ENCODE peak calls at places on chromosomes 1 and 21, in ten cellular contexts. One of them, this sample, is unnamed. For H3K4me1, the result is how much of the 10 kb centered on the place peaks cover.

GRCh38 chr21:34844924-34845238 is 176.1 kb downstream of the CLIC6 start:
- ATAC-seq in lung: no peak
- ATAC-seq in Panc1: peak
- ATAC-seq in heart right ventricle: no peak
- ATAC-seq in upper lobe of right lung: no peak
- ATAC-seq in lower lobe of right lung: peak
- ATAC-seq in right lobe of liver: no peak
- ATAC-seq in left lung: no peak
- ATAC-seq in body of pancreas: peak
- ATAC-seq in psoas muscle: peak
- ATAC-seq in this sample: no peak

GRCh38 chr1:210377934-210378333 is 49.2 kb downstream of the HHAT start:
- ATAC-seq in upper lobe of right lung: no peak
- ATAC-seq in heart right ventricle: no peak
- ATAC-seq in psoas muscle: no peak
- ATAC-seq in Panc1: no peak
- ATAC-seq in left lung: no peak
- ATAC-seq in lung: no peak
- ATAC-seq in body of pancreas: no peak
- ATAC-seq in right lobe of liver: no peak
- ATAC-seq in lower lobe of right lung: no peak
- ATAC-seq in this sample: no peak

GRCh38 chr1:156833598-156833997 is 16.9 kb upstream of the SH2D2A start:
- ATAC-seq in heart right ventricle: peak
- ATAC-seq in left lung: no peak
- ATAC-seq in upper lobe of right lung: no peak
- ATAC-seq in right lobe of liver: no peak
- ATAC-seq in lower lobe of right lung: no peak
- ATAC-seq in psoas muscle: no peak
- ATAC-seq in Panc1: no peak
- ATAC-seq in lung: no peak
- ATAC-seq in body of pancreas: no peak
- ATAC-seq in this sample: no peak

GRCh38 chr1:54507471-54507870 is 40.6 kb upstream of the ACOT11 start:
- ATAC-seq in lower lobe of right lung: no peak
- ATAC-seq in upper lobe of right lung: no peak
- ATAC-seq in body of pancreas: no peak
- ATAC-seq in psoas muscle: no peak
- ATAC-seq in Panc1: no peak
- ATAC-seq in right lobe of liver: no peak
- ATAC-seq in left lung: no peak
- ATAC-seq in lung: no peak
- ATAC-seq in heart right ventricle: no peak
- ATAC-seq in this sample: no peak

GRCh38 chr1:152037920-152038658 is 1.3 kb upstream of the S100A11 start:
- ATAC-seq in body of pancreas: no peak
- ATAC-seq in upper lobe of right lung: peak
- ATAC-seq in lung: no peak
- ATAC-seq in heart right ventricle: no peak
- ATAC-seq in right lobe of liver: peak
- ATAC-seq in Panc1: no peak
- ATAC-seq in left lung: peak
- ATAC-seq in psoas muscle: no peak
- ATAC-seq in lower lobe of right lung: no peak
- ATAC-seq in this sample: no peak

GRCh38 chr1:12614402-12615165 is 3.4 kb downstream of the DHRS3 start:
- ATAC-seq in heart right ventricle: no peak
- ATAC-seq in psoas muscle: no peak
- ATAC-seq in body of pancreas: no peak
- ATAC-seq in left lung: no peak
- ATAC-seq in right lobe of liver: peak
- ATAC-seq in lower lobe of right lung: no peak
- ATAC-seq in lung: no peak
- ATAC-seq in upper lobe of right lung: no peak
- ATAC-seq in Panc1: no peak
- ATAC-seq in this sample: no peak

GRCh38 chr1:204434116-204434755 is 22.6 kb upstream of the PPP1R15B start:
- ATAC-seq in body of pancreas: no peak
- ATAC-seq in lower lobe of right lung: no peak
- ATAC-seq in right lobe of liver: no peak
- ATAC-seq in lung: no peak
- ATAC-seq in psoas muscle: no peak
- ATAC-seq in heart right ventricle: no peak
- ATAC-seq in left lung: no peak
- ATAC-seq in Panc1: no peak
- ATAC-seq in upper lobe of right lung: no peak
- ATAC-seq in this sample: no peak

GRCh38 chr1:169534653-169535052 is 48.9 kb upstream of the SLC19A2 start:
- ATAC-seq in right lobe of liver: no peak
- ATAC-seq in left lung: no peak
- ATAC-seq in body of pancreas: no peak
- ATAC-seq in lower lobe of right lung: no peak
- ATAC-seq in upper lobe of right lung: no peak
- ATAC-seq in psoas muscle: no peak
- ATAC-seq in lung: no peak
- ATAC-seq in Panc1: no peak
- ATAC-seq in heart right ventricle: no peak
- ATAC-seq in this sample: no peak

GRCh38 chr1:29991025-29991424 is 732.4 kb downstream of the MATN1 start:
- ATAC-seq in psoas muscle: no peak
- ATAC-seq in left lung: peak
- ATAC-seq in lower lobe of right lung: peak
- ATAC-seq in Panc1: no peak
- ATAC-seq in upper lobe of right lung: peak
- ATAC-seq in right lobe of liver: peak
- ATAC-seq in lung: no peak
- ATAC-seq in heart right ventricle: no peak
- ATAC-seq in body of pancreas: no peak
- ATAC-seq in this sample: no peak

GRCh38 chr1:26887125-26887524 is 3.0 kb downstream of the GPN2 start:
- ATAC-seq in left lung: no peak
- ATAC-seq in lower lobe of right lung: no peak
- ATAC-seq in psoas muscle: no peak
- ATAC-seq in body of pancreas: no peak
- ATAC-seq in Panc1: peak
- ATAC-seq in lung: no peak
- ATAC-seq in upper lobe of right lung: no peak
- ATAC-seq in heart right ventricle: peak
- ATAC-seq in right lobe of liver: no peak
- ATAC-seq in this sample: no peak

GRCh38 chr1:198977909-198978308 is 339.1 kb downstream of the PTPRC start:
- ATAC-seq in lung: no peak
- ATAC-seq in body of pancreas: no peak
- ATAC-seq in upper lobe of right lung: no peak
- ATAC-seq in heart right ventricle: no peak
- ATAC-seq in Panc1: no peak
- ATAC-seq in psoas muscle: no peak
- ATAC-seq in right lobe of liver: no peak
- ATAC-seq in lower lobe of right lung: no peak
- ATAC-seq in left lung: no peak
- ATAC-seq in this sample: no peak

GRCh38 chr21:34076835-34077234 is 3.5 kb downstream of the MRPS6 start:
- ATAC-seq in psoas muscle: no peak
- ATAC-seq in right lobe of liver: no peak
- ATAC-seq in upper lobe of right lung: no peak
- ATAC-seq in lower lobe of right lung: no peak
- ATAC-seq in body of pancreas: no peak
- ATAC-seq in left lung: no peak
- ATAC-seq in Panc1: no peak
- ATAC-seq in lung: no peak
- ATAC-seq in heart right ventricle: no peak
- ATAC-seq in this sample: no peak

GRCh38 chr1:30878559-30878958 is 30.0 kb downstream of the SDC3 start:
- ATAC-seq in right lobe of liver: no peak
- ATAC-seq in body of pancreas: no peak
- ATAC-seq in Panc1: no peak
- ATAC-seq in upper lobe of right lung: no peak
- ATAC-seq in left lung: no peak
- ATAC-seq in lower lobe of right lung: no peak
- ATAC-seq in lung: no peak
- ATAC-seq in psoas muscle: no peak
- ATAC-seq in heart right ventricle: no peak
- ATAC-seq in this sample: no peak

DNA sequence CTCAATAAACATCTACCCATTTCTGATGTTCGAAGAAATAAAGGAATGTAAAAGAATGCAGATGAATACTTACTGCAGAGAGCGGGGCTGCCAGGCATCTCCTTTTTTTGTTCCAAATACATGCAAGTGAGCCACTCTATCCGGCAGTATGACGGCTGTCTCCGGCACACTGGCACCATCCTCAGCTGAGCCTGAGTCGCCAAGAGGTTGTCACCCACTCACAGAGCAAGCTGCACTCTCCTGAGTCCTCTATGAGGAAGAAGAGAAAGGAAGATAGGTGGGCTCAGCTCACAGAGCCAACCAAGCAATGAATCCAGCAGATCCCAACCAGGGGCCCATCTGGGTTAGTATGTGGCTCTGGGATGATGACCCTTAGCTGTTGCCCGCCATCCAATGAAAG is 65.3 kb downstream of the CD46 start:
- ATAC-seq in psoas muscle: no peak
- ATAC-seq in left lung: no peak
- ATAC-seq in Panc1: no peak
- ATAC-seq in body of pancreas: no peak
- ATAC-seq in heart right ventricle: no peak
- ATAC-seq in right lobe of liver: no peak
- ATAC-seq in lung: no peak
- ATAC-seq in upper lobe of right lung: no peak
- ATAC-seq in lower lobe of right lung: no peak
- ATAC-seq in this sample: no peak
- H3K4me1 ChIP-seq in psoas muscle: half or more
- H3K4me1 ChIP-seq in left lung: under half
- H3K4me1 ChIP-seq in Panc1: under half
- H3K4me1 ChIP-seq in body of pancreas: half or more
- H3K4me1 ChIP-seq in heart right ventricle: half or more
- H3K4me1 ChIP-seq in right lobe of liver: under half
- H3K4me1 ChIP-seq in lung: half or more
- H3K4me1 ChIP-seq in upper lobe of right lung: half or more
- H3K4me1 ChIP-seq in lower lobe of right lung: half or more
- H3K4me1 ChIP-seq in this sample: under half

DNA sequence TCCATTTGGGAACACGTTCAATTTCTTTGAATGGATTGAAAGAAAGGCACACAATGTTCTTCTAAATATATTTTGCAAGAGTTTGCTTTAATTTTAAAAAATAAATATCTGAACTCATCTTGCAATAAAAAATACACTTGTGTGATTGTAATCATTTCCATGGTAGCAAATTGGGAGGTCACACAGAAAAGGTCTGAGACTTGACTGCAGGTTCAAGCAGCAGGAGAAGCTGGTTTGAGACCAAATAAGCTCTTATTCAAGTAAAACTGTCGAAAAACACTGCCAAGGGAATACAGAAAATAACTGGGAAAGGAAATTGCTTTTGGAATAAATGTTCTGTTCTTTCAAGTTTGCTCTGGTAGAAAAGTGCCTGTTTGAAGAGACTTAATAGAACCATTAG is 498.9 kb downstream of the ADGRL2 start:
- ATAC-seq in right lobe of liver: no peak
- ATAC-seq in psoas muscle: no peak
- ATAC-seq in heart right ventricle: no peak
- ATAC-seq in body of pancreas: peak
- ATAC-seq in upper lobe of right lung: no peak
- ATAC-seq in lung: no peak
- ATAC-seq in left lung: no peak
- ATAC-seq in Panc1: no peak
- ATAC-seq in lower lobe of right lung: no peak
- ATAC-seq in this sample: peak
- H3K27ac ChIP-seq in right lobe of liver: no peak
- H3K27ac ChIP-seq in psoas muscle: no peak
- H3K27ac ChIP-seq in heart right ventricle: no peak
- H3K27ac ChIP-seq in body of pancreas: no peak
- H3K27ac ChIP-seq in upper lobe of right lung: peak
- H3K27ac ChIP-seq in lung: no peak
- H3K27ac ChIP-seq in left lung: no peak
- H3K27ac ChIP-seq in Panc1: no peak
- H3K27ac ChIP-seq in lower lobe of right lung: peak
- H3K27ac ChIP-seq in this sample: peak

DNA sequence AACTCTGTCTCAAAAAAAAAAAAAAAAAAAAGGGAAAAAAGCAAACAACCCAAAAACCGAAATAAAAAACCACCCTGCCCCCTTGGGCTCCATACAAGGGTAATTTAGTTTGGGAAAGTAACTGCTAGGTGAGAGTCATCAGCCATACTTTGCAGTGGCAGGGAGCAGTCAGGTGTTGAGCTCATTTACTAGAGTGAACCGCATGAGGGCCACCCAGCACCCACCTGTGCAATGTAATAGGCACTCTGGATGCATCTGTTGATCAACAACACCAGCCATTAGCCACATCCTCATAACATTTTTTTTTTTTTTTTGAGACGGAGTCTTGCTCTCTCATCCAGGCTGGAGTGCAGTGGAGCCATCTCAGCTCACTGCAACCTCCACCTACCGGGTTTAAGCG is 9.1 kb downstream of the INAVA start:
- ATAC-seq in psoas muscle: no peak
- ATAC-seq in upper lobe of right lung: no peak
- ATAC-seq in lung: no peak
- ATAC-seq in Panc1: no peak
- ATAC-seq in lower lobe of right lung: no peak
- ATAC-seq in heart right ventricle: no peak
- ATAC-seq in right lobe of liver: no peak
- ATAC-seq in left lung: no peak
- ATAC-seq in body of pancreas: no peak
- ATAC-seq in this sample: no peak
- H3K4me1 ChIP-seq in psoas muscle: under half
- H3K4me1 ChIP-seq in upper lobe of right lung: under half
- H3K4me1 ChIP-seq in lung: under half
- H3K4me1 ChIP-seq in Panc1: under half
- H3K4me1 ChIP-seq in lower lobe of right lung: under half
- H3K4me1 ChIP-seq in heart right ventricle: under half
- H3K4me1 ChIP-seq in right lobe of liver: under half
- H3K4me1 ChIP-seq in left lung: under half
- H3K4me1 ChIP-seq in body of pancreas: under half
- H3K4me1 ChIP-seq in this sample: under half

DNA sequence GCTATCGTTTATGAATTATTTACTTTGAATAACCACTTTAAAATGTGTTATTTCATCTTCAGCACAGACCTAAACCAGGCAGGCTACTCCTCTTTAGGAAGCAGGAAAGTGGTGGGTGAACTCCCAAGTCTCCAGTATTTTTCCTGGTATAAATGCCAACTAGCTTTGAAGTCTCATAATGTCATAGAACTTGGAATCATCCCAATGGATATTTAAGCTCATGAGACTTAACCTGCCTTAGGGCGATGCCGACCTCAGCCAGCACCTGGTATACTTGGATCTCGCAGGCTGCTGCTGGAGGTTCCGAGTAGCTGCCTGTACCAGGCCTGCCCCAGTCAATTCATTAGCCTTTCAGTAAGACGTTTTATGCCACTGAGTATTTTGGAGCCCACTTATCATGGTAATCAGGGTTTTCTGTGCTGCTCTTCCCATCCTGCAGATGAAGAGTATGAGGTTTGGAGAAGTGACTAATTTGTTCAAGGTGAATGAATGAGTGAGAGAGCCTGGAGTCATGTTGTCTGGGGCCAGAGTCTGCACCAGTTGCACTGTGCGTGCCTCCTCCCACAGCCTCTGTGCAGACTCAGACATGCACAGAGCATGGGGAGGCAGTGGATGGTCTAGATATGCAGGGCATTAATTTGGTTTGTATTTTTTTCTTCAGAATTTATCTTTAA is 34.9 kb downstream of the VANGL1 start:
- ATAC-seq in lower lobe of right lung: no peak
- ATAC-seq in psoas muscle: no peak
- ATAC-seq in lung: no peak
- ATAC-seq in upper lobe of right lung: no peak
- ATAC-seq in Panc1: no peak
- ATAC-seq in right lobe of liver: no peak
- ATAC-seq in heart right ventricle: no peak
- ATAC-seq in left lung: no peak
- ATAC-seq in body of pancreas: no peak
- ATAC-seq in this sample: no peak
- H3K27ac ChIP-seq in lower lobe of right lung: no peak
- H3K27ac ChIP-seq in psoas muscle: no peak
- H3K27ac ChIP-seq in lung: no peak
- H3K27ac ChIP-seq in upper lobe of right lung: no peak
- H3K27ac ChIP-seq in Panc1: no peak
- H3K27ac ChIP-seq in right lobe of liver: no peak
- H3K27ac ChIP-seq in heart right ventricle: no peak
- H3K27ac ChIP-seq in left lung: no peak
- H3K27ac ChIP-seq in body of pancreas: no peak
- H3K27ac ChIP-seq in this sample: peak

This sample was measured in gastroesophageal sphincter.